ENCODE peak calls at places on chromosomes 7 and 10, in four cellular contexts. H is GM04503, Q is NCI-H2029, E is right atrium auricular region. G is an unnamed sample.

GRCh38 chr10:104640339-104641149 is 546 bp upstream of the SORCS3 start:
- DNase-seq in H (no peak), Q (no peak), E (no peak), G (no peak)

GRCh38 chr7:87414400-87415188 is 60.9 kb downstream of the ABCB4 start:
- DNase-seq in H (peak), Q (no peak), E (no peak), G (peak)

GRCh38 chr7:90944021-90944420 is 320.2 kb upstream of the FZD1 start:
- DNase-seq in H (no peak), Q (no peak), E (no peak), G (no peak)

GRCh38 chr7:125450749-125451148 is 521.1 kb upstream of the POT1 start:
- DNase-seq in H (no peak), Q (no peak), E (no peak), G (peak)

GRCh38 chr7:37196631-37197030 is 252.0 kb downstream of the ELMO1 start:
- DNase-seq in H (no peak), Q (no peak), E (no peak), G (no peak)

GRCh38 chr7:130008941-130009847 is 42.0 kb downstream of the ZC3HC1 start:
- DNase-seq in H (no peak), Q (peak), E (no peak), G (peak)

GRCh38 chr7:27510550-27510949 is 152.1 kb downstream of the HIBADH start:
- DNase-seq in H (no peak), Q (no peak), E (no peak), G (no peak)

GRCh38 chr10:23955456-23955855 is 253.5 kb upstream of the KIAA1217 start:
- DNase-seq in H (no peak), Q (no peak), E (no peak), G (no peak)

GRCh38 chr7:99102809-99103690 is 40.9 kb downstream of the SMURF1 start:
- DNase-seq in H (no peak), Q (no peak), E (no peak), G (peak)

GRCh38 chr7:124930655-124931597 is 1.3 kb upstream of the POT1 start:
- DNase-seq in H (no peak), Q (no peak), E (no peak), G (no peak)

GRCh38 chr7:51079494-51079893 is 237.1 kb downstream of the COBL start:
- DNase-seq in H (no peak), Q (no peak), E (no peak), G (no peak)

GRCh38 chr7:140209866-140210609 is 33.3 kb upstream of the KDM7A start:
- DNase-seq in H (no peak), Q (no peak), E (no peak), G (no peak)

GRCh38 chr10:33273295-33274002 is 61.0 kb downstream of the NRP1 start:
- DNase-seq in H (peak), Q (no peak), E (peak), G (peak)

GRCh38 chr7:35599642-35600041 is 95.3 kb downstream of the HERPUD2 start:
- DNase-seq in H (no peak), Q (no peak), E (no peak), G (no peak)

GRCh38 chr10:58898854-58899573 is 277.4 kb upstream of the PHYHIPL start:
- DNase-seq in H (no peak), Q (no peak), E (no peak), G (no peak)

GRCh38 chr10:121437596-121437995 is 160.6 kb downstream of the FGFR2 start:
- DNase-seq in H (no peak), Q (no peak), E (peak), G (no peak)

GRCh38 chr10:70410608-70411007 is 6.7 kb downstream of the EIF4EBP2 start:
- DNase-seq in H (no peak), Q (no peak), E (no peak), G (no peak)

GRCh38 chr7:27172388-27172774 is 1.7 kb downstream of the HOXA10 start:
- DNase-seq in H (no peak), Q (no peak), E (no peak), G (peak)

GRCh38 chr7:130904031-130904757 is 170.2 kb upstream of the KLF14 start:
- DNase-seq in H (peak), Q (no peak), E (peak), G (peak)

GRCh38 chr10:102384053-102384452 is 11.5 kb upstream of the NFKB2 start:
- DNase-seq in H (no peak), Q (no peak), E (no peak), G (peak)

GRCh38 chr10:116765549-116766162 is 23.3 kb upstream of the HSPA12A start:
- DNase-seq in H (no peak), Q (no peak), E (no peak), G (no peak)

GRCh38 chr7:1046722-1047679 is 2.7 kb downstream of the GPR146 start:
- DNase-seq in H (no peak), Q (no peak), E (no peak), G (no peak)

GRCh38 chr7:120014920-120015465 is 258.0 kb upstream of the KCND2 start:
- DNase-seq in H (no peak), Q (no peak), E (no peak), G (no peak)

GRCh38 chr7:151059362-151060112 is at the start of gene SLC4A2:
- DNase-seq in H (no peak), Q (peak), E (peak), G (peak)

GRCh38 chr10:79005126-79005820 is 63.5 kb upstream of the ZMIZ1 start:
- DNase-seq in H (no peak), Q (no peak), E (no peak), G (no peak)

GRCh38 chr7:30594055-30594539 is 581 bp upstream of the GARS1 start:
- DNase-seq in H (no peak), Q (peak), E (no peak), G (no peak)

GRCh38 chr10:87930929-87931835 is 67.8 kb downstream of the PTEN start:
- DNase-seq in H (no peak), Q (no peak), E (no peak), G (peak)

GRCh38 chr7:33589911-33590310 is 315.4 kb upstream of the BMPER start:
- DNase-seq in H (no peak), Q (no peak), E (no peak), G (no peak)

GRCh38 chr10:97724341-97724941 is 10.9 kb downstream of the MARVELD1 start:
- DNase-seq in H (peak), Q (no peak), E (no peak), G (peak)

GRCh38 chr7:494261-494687 is 25.4 kb downstream of the PDGFA start:
- DNase-seq in H (no peak), Q (no peak), E (no peak), G (no peak)

G was measured in mesenchymal stem cell.